ENCODE peak calls at places on chromosomes 4 and X, in six cellular contexts. D, R, O, B, L and J are unnamed samples.
A peak's percentile ranks its signal among the peaks of the same experiment; 100 is the strongest.

GRCh38 chrX:65821721-65822496 is 154.5 kb downstream of the MSN start:
- DNase-seq in D (no peak), R (peak; percentile 30), O (no peak), B (no peak), L (no peak), J (no peak)

GRCh38 chrX:9749141-9749540 is 16.5 kb downstream of the GPR143 start:
- DNase-seq in D (no peak), R (no peak), O (no peak), B (no peak), L (no peak), J (no peak)

GRCh38 chr4:60506061-60506460 is 694.1 kb upstream of the ADGRL3 start:
- DNase-seq in D (no peak), R (no peak), O (no peak), B (no peak), L (no peak), J (no peak)

GRCh38 chr4:141826260-141826659 is 189.9 kb downstream of the IL15 start:
- DNase-seq in D (no peak), R (no peak), O (no peak), B (no peak), L (no peak), J (no peak)

GRCh38 chr4:78137538-78137937 is 80.4 kb downstream of the FRAS1 start:
- DNase-seq in D (no peak), R (no peak), O (no peak), B (no peak), L (no peak), J (no peak)

GRCh38 chr4:140103676-140104075 is 50.3 kb downstream of the MAML3 start:
- DNase-seq in D (no peak), R (no peak), O (no peak), B (no peak), L (no peak), J (no peak)

GRCh38 chr4:153529646-153530045 is 63.5 kb downstream of the TMEM131L start:
- DNase-seq in D (no peak), R (no peak), O (no peak), B (no peak), L (no peak), J (no peak)

GRCh38 chr4:183607894-183608293 is 51.1 kb downstream of the RWDD4 start:
- DNase-seq in D (no peak), R (no peak), O (no peak), B (no peak), L (no peak), J (no peak)

GRCh38 chr4:71974681-71975080 is 57.1 kb upstream of the NPFFR2 start:
- DNase-seq in D (no peak), R (no peak), O (no peak), B (no peak), L (no peak), J (no peak)

GRCh38 chrX:119682019-119682989 is 10.7 kb downstream of the SEPTIN6 start:
- DNase-seq in D (no peak), R (no peak), O (no peak), B (no peak), L (no peak), J (no peak)

GRCh38 chr4:139082750-139083532 is 67.4 kb downstream of the NOCT start:
- DNase-seq in D (peak; percentile 95), R (peak; percentile 98), O (peak; percentile 89), B (peak; percentile 95), L (peak; percentile 98), J (peak; percentile 94)

GRCh38 chrX:73401591-73402266 is 45.1 kb upstream of the CDX4 start:
- DNase-seq in D (no peak), R (no peak), O (no peak), B (no peak), L (no peak), J (no peak)

GRCh38 chr4:761739-762138 is 56.1 kb downstream of the PCGF3 start:
- DNase-seq in D (no peak), R (no peak), O (no peak), B (no peak), L (no peak), J (no peak)

GRCh38 chr4:128379860-128380259 is 92.2 kb upstream of the PGRMC2 start:
- DNase-seq in D (no peak), R (peak; percentile 42), O (peak; percentile 25), B (peak; percentile 61), L (peak; percentile 12), J (peak; percentile 37)

GRCh38 chr4:19729873-19730735 is 521.6 kb upstream of the SLIT2 start:
- DNase-seq in D (no peak), R (no peak), O (no peak), B (no peak), L (no peak), J (no peak)

GRCh38 chr4:140359571-140360427 is 13.6 kb upstream of the SCOC start:
- DNase-seq in D (peak; percentile 82), R (peak; percentile 80), O (peak; percentile 57), B (peak; percentile 85), L (peak; percentile 78), J (peak; percentile 62)

GRCh38 chr4:174340714-174341113 is 57.0 kb downstream of the CEP44 start:
- DNase-seq in D (no peak), R (no peak), O (no peak), B (no peak), L (no peak), J (no peak)

GRCh38 chr4:47213971-47214370 is 182.6 kb downstream of the GABRB1 start:
- DNase-seq in D (no peak), R (no peak), O (no peak), B (no peak), L (peak; percentile 16), J (no peak)

GRCh38 chr4:47213106-47213505 is 181.7 kb downstream of the GABRB1 start:
- DNase-seq in D (no peak), R (no peak), O (no peak), B (no peak), L (no peak), J (no peak)

GRCh38 chr4:47209833-47210232 is 178.5 kb downstream of the GABRB1 start:
- DNase-seq in D (no peak), R (no peak), O (no peak), B (no peak), L (no peak), J (no peak)

GRCh38 chr4:47213539-47213938 is 182.2 kb downstream of the GABRB1 start:
- DNase-seq in D (no peak), R (no peak), O (no peak), B (no peak), L (no peak), J (no peak)

DNA sequence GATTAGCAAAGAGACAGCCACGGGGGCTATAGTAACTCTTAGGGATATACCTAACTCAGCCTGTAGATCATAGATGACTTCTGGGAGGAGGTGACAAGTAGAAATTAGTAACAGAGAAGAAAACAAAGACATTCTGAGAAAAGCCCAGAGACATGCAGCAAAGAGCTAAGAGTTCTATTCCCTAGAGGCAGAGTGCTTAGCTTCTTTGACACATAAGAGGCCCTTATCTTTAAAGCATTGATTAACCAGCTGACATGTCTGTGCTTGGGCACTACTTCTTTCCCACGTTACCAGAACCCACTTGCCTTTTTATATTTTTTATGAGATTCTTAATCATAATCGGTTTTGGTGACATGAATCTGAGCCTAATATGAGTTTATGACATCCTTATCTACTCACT is 179.5 kb downstream of the GABRB1 start:
- DNase-seq in D (no peak), R (no peak), O (no peak), B (no peak), L (no peak), J (no peak)
- TF ChIP-seq EP300 in D (no peak), R (no peak), O (no peak), B (no peak), L (no peak), J (no peak)

DNA sequence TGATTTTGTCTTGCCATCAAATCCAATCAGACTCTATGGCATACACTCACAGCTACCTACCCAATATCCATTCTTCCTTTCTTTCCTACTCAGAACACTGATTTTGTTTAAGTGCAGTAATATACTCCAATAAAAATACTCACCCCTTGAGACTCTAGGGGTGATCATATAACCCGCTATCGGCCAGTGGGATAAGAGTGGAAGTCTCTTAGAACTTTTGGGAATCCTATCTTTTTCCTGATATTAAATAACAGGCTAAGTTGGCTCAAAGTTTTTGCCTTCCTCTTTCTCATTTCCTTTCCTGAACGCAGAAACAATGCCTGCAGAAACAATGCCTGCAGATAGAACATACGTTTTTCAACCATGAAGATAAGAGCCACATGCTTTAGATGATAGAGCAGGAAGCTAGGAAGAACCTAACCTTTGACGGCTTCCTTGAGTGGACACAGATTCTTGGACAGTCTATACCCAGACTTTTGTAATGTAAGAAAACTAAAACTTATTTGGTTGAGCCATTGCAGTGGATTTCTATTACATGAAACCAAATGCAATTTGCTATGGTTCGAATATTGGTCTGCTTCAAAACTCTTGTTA is 373.8 kb downstream of the STIM2 start:
- DNase-seq in D (no peak), R (no peak), O (no peak), B (no peak), L (no peak), J (no peak)
- TF ChIP-seq EP300 in D (no peak), R (no peak), O (no peak), B (no peak), L (no peak), J (no peak)

GRCh38 chr4:165209796-165210195 is 2.4 kb downstream of the KLHL2 start:
- DNase-seq in D (no peak), R (no peak), O (no peak), B (no peak), L (no peak), J (no peak)

GRCh38 chr4:165207016-165207430 is 338 bp upstream of the KLHL2 start:
- DNase-seq in D (no peak), R (peak; percentile 48), O (no peak), B (no peak), L (no peak), J (peak; percentile 20)

GRCh38 chr4:165208322-165208652 is 926 bp downstream of the KLHL2 start:
- DNase-seq in D (no peak), R (no peak), O (no peak), B (no peak), L (no peak), J (no peak)

GRCh38 chr4:165208741-165209388 is 1.5 kb downstream of the KLHL2 start:
- DNase-seq in D (no peak), R (no peak), O (no peak), B (no peak), L (no peak), J (no peak)

DNA sequence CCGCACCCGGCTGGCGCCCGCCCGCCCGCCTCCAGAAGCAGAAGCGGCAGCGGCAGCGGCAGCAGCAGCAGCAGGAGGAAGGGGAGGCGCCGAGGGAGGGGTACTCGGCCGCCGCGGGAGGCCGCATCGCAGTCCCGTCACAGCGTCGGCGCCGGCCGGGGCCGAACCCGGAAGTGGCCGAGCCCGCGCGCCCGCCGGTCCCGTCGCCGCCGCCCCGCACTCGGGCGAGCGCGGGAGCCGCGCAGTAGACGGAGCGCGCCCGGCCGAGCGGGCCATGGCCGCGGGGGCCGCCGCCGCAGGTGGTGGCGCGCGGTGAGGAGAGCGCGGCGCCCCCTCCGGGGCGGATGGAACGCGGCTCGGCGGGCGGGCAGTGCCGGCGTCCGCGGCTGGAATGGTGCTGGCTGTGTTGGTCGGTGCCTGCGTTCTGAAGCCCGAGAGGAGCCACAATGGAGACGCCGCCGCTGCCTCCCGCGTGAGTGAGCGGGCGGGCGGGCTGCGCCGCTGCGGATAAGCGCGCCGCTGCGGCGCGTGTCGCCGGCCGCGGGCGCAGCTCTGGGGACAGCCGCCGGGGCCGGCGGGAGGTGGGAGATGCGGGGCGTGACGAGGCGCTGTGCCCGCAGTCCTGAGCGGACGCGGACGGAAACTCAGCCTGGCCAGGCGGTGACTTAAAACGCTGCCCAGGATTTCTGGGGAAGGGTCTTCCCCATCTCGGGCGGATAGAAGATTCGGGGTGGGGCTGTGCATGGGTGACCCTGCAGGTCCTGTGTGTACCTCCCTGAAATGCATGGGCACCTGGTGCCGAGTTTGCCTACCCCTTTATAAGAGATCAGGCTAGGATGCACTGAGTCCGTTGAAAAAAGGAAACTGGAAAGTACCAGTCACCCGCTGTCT is at the start of gene KLHL2:
- DNase-seq in D (peak; percentile 43), R (peak; percentile 92), O (peak; percentile 95), B (peak; percentile 86), L (peak; percentile 49), J (peak; percentile 73)
- TF ChIP-seq EP300 in D (peak; percentile 24), R (no peak), O (no peak), B (no peak), L (no peak), J (no peak)

GRCh38 chr4:151031831-151032605 is 16.9 kb upstream of the LRBA start:
- DNase-seq in D (no peak), R (no peak), O (peak; percentile 13), B (no peak), L (no peak), J (no peak)
- TF ChIP-seq EP300 in D (no peak), R (no peak), O (no peak), B (no peak), L (no peak), J (no peak)